ENCODE peak calls at places on chromosomes 7 and 10, in nine cellular contexts. One of them, this sample, is unnamed.

GRCh38 chr7:143974457-143974856 is 19.8 kb downstream of the OR2F1 start:
- DNase-seq in WTC11: no peak
- DNase-seq in OCI-M1: peak
- DNase-seq in GM12865: no peak
- DNase-seq in glutamatergic neuron: no peak
- DNase-seq in T-helper 1 cell: no peak
- DNase-seq in neural crest cell: no peak
- DNase-seq in cardiac muscle cell: peak
- DNase-seq in small intestine: peak
- DNase-seq in this sample: no peak

GRCh38 chr7:130292682-130293257 is at the start of gene CPA4:
- DNase-seq in cardiac muscle cell: peak
- DNase-seq in WTC11: no peak
- DNase-seq in T-helper 1 cell: no peak
- DNase-seq in small intestine: no peak
- DNase-seq in GM12865: peak
- DNase-seq in glutamatergic neuron: no peak
- DNase-seq in neural crest cell: no peak
- DNase-seq in OCI-M1: no peak
- DNase-seq in this sample: no peak

GRCh38 chr10:68601490-68602265 is 41.5 kb downstream of the TET1 start:
- DNase-seq in GM12865: peak
- DNase-seq in neural crest cell: no peak
- DNase-seq in T-helper 1 cell: no peak
- DNase-seq in glutamatergic neuron: no peak
- DNase-seq in small intestine: no peak
- DNase-seq in cardiac muscle cell: no peak
- DNase-seq in WTC11: no peak
- DNase-seq in OCI-M1: no peak
- DNase-seq in this sample: no peak

GRCh38 chr10:133150226-133150625 is 9.8 kb upstream of the KNDC1 start:
- DNase-seq in T-helper 1 cell: no peak
- DNase-seq in small intestine: no peak
- DNase-seq in neural crest cell: no peak
- DNase-seq in glutamatergic neuron: no peak
- DNase-seq in GM12865: no peak
- DNase-seq in cardiac muscle cell: no peak
- DNase-seq in OCI-M1: no peak
- DNase-seq in WTC11: no peak
- DNase-seq in this sample: no peak

GRCh38 chr10:28280652-28281051 is 22.2 kb downstream of the MPP7 start:
- DNase-seq in T-helper 1 cell: no peak
- DNase-seq in GM12865: no peak
- DNase-seq in cardiac muscle cell: no peak
- DNase-seq in OCI-M1: no peak
- DNase-seq in glutamatergic neuron: no peak
- DNase-seq in small intestine: no peak
- DNase-seq in neural crest cell: no peak
- DNase-seq in WTC11: no peak
- DNase-seq in this sample: no peak

GRCh38 chr10:13955426-13955825 is 368.7 kb downstream of the PRPF18 start:
- DNase-seq in OCI-M1: no peak
- DNase-seq in cardiac muscle cell: no peak
- DNase-seq in neural crest cell: no peak
- DNase-seq in T-helper 1 cell: no peak
- DNase-seq in glutamatergic neuron: no peak
- DNase-seq in WTC11: no peak
- DNase-seq in small intestine: no peak
- DNase-seq in GM12865: no peak
- DNase-seq in this sample: no peak

GRCh38 chr10:122515588-122516231 is 44.8 kb upstream of the DMBT1 start:
- DNase-seq in neural crest cell: no peak
- DNase-seq in glutamatergic neuron: no peak
- DNase-seq in T-helper 1 cell: no peak
- DNase-seq in GM12865: peak
- DNase-seq in cardiac muscle cell: peak
- DNase-seq in small intestine: peak
- DNase-seq in OCI-M1: no peak
- DNase-seq in WTC11: no peak
- DNase-seq in this sample: no peak

GRCh38 chr10:78976825-78977760 is 91.7 kb upstream of the ZMIZ1 start:
- DNase-seq in WTC11: no peak
- DNase-seq in cardiac muscle cell: no peak
- DNase-seq in neural crest cell: no peak
- DNase-seq in small intestine: no peak
- DNase-seq in T-helper 1 cell: no peak
- DNase-seq in OCI-M1: no peak
- DNase-seq in glutamatergic neuron: no peak
- DNase-seq in GM12865: no peak
- DNase-seq in this sample: no peak

This sample was measured in retina.